ENCODE peak calls at places on chromosomes 1 and 21, in five cellular contexts. A, K, E, C and O are unnamed samples.

GRCh38 chr21:31181089-31181757 is 142.9 kb upstream of the KRTAP19-8 start:
- DNase-seq in A (no peak), C (no peak), E (no peak), K (no peak), O (no peak)

GRCh38 chr21:18940791-18941190 is 537.2 kb upstream of the TMPRSS15 start:
- DNase-seq in E (no peak), A (no peak), K (peak; percentile 48), C (no peak), O (no peak)

GRCh38 chr1:153533689-153534201 is 2.0 kb downstream of the S100A6 start:
- DNase-seq in E (peak; percentile 76), A (no peak), C (peak; percentile 93), K (peak; percentile 97), O (peak; percentile 99)

GRCh38 chr1:246726881-246727280 is 2.7 kb downstream of the SCCPDH start:
- DNase-seq in A (no peak), K (no peak), E (no peak), C (no peak), O (peak; percentile 49)

GRCh38 chr1:8324176-8324810 is 6.4 kb downstream of the SLC45A1 start:
- DNase-seq in K (no peak), E (no peak), C (no peak), A (no peak), O (no peak)

GRCh38 chr1:222459652-222460051 is 88.3 kb downstream of the HHIPL2 start:
- DNase-seq in E (no peak), C (no peak), A (no peak), K (no peak), O (no peak)

GRCh38 chr1:225651376-225651871 is 1.5 kb downstream of the ENAH start:
- DNase-seq in E (no peak), A (no peak), K (peak; percentile 63), C (peak; percentile 51), O (peak; percentile 77)

GRCh38 chr1:19407494-19408096 is 77.7 kb downstream of the CAPZB start:
- DNase-seq in C (no peak), K (no peak), E (no peak), A (no peak), O (no peak)

GRCh38 chr1:203035111-203036000 is 9.1 kb downstream of the PPFIA4 start:
- DNase-seq in K (no peak), E (no peak), C (no peak), A (no peak), O (peak; percentile 63)

GRCh38 chr1:93437976-93438605 is 9.8 kb upstream of the FNBP1L start:
- DNase-seq in C (peak; percentile 65), K (peak; percentile 84), A (peak; percentile 50), E (no peak), O (peak; percentile 91)

GRCh38 chr1:29698626-29699025 is 462.3 kb downstream of the PTPRU start:
- DNase-seq in A (no peak), K (no peak), C (no peak), E (no peak), O (no peak)

GRCh38 chr1:152035406-152036315 is 1.1 kb downstream of the S100A11 start:
- DNase-seq in E (no peak), K (peak; percentile 60), A (no peak), C (no peak), O (peak; percentile 85)

GRCh38 chr1:67482733-67483482 is 52.7 kb upstream of the SERBP1 start:
- DNase-seq in K (no peak), A (no peak), E (no peak), C (no peak), O (no peak)

GRCh38 chr1:89112871-89113613 is 12.9 kb downstream of the GBP2 start:
- DNase-seq in K (no peak), C (no peak), E (no peak), A (no peak), O (no peak)

GRCh38 chr1:182684128-182684828 is at the start of gene RGS8:
- DNase-seq in K (no peak), E (no peak), A (peak; percentile 54), C (no peak), O (no peak)

GRCh38 chr1:233704125-233704881 is 90.4 kb downstream of the KCNK1 start:
- DNase-seq in E (no peak), K (peak; percentile 78), C (no peak), A (no peak), O (no peak)

GRCh38 chr1:57450981-57451380 is 27.1 kb upstream of the DAB1 start:
- DNase-seq in E (no peak), A (no peak), K (no peak), C (no peak), O (no peak)

GRCh38 chr1:93705897-93706500 is 24.4 kb upstream of the BCAR3 start:
- DNase-seq in C (peak; percentile 22), K (peak; percentile 72), A (no peak), E (no peak), O (no peak)

GRCh38 chr1:54268714-54269297 is 68.8 kb downstream of the MRPL37 start:
- DNase-seq in A (no peak), K (no peak), C (no peak), E (no peak), O (peak; percentile 81)

GRCh38 chr1:202888204-202888506 is 794 bp downstream of the RABIF start:
- DNase-seq in E (peak; percentile 4), C (peak; percentile 28), A (no peak), K (no peak), O (peak; percentile 92)

GRCh38 chr1:10973552-10973951 is 38.9 kb upstream of the TARDBP start:
- DNase-seq in A (peak; percentile 49), K (no peak), C (no peak), E (no peak), O (peak; percentile 53)

GRCh38 chr21:40902299-40902698 is 55.3 kb upstream of the DSCAM start:
- DNase-seq in E (no peak), K (no peak), C (no peak), A (no peak), O (no peak)

GRCh38 chr1:8061673-8062386 is 35.7 kb upstream of the ERRFI1 start:
- DNase-seq in E (no peak), A (no peak), K (peak; percentile 73), C (peak; percentile 82), O (peak; percentile 87)

GRCh38 chr1:230992100-230992774 is 13.3 kb downstream of the ARV1 start:
- DNase-seq in E (no peak), K (peak; percentile 66), C (no peak), A (no peak), O (no peak)

GRCh38 chr1:242828199-242828598 is 303.7 kb upstream of the PLD5 start:
- DNase-seq in A (peak; percentile 16), E (no peak), K (peak; percentile 37), C (no peak), O (no peak)

GRCh38 chr21:34510148-34511142 is 1.6 kb downstream of the KCNE1 start:
- DNase-seq in A (peak; percentile 82), E (peak; percentile 18), C (peak; percentile 68), K (peak; percentile 75), O (peak; percentile 92)

GRCh38 chr1:59354754-59355337 is 58.0 kb downstream of the FGGY start:
- DNase-seq in E (no peak), K (no peak), C (no peak), A (no peak), O (no peak)
- H3K27ac ChIP-seq in E (no peak overlapping the region), K (no peak overlapping the region), C (no peak overlapping the region), A (no peak overlapping the region), O (no peak overlapping the region)

DNA sequence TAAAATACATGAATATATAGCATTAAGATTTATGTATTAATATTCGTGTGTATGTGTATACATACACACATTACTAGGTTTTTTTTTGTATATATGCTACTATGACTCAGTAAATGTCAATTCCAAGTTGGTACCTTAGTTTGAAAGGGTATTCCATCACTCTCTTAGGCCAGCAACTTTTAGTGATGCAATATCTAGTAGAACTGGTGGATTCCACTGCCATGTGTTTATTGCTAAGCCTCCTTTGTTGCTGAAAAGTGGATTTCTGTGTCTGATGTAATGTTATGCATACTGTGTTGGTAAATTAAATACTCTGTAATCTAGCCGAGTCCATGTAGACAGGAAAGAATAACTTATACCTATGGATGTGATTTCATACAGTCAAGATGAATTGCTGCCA is 16.9 kb upstream of the COL11A1 start:
- DNase-seq in E (no peak), K (no peak), C (no peak), A (no peak), O (no peak)
- H2AFZ ChIP-seq in E (no peak overlapping the region), K (no peak overlapping the region), C (no peak overlapping the region), A (no peak overlapping the region), O (no peak overlapping the region)

DNA sequence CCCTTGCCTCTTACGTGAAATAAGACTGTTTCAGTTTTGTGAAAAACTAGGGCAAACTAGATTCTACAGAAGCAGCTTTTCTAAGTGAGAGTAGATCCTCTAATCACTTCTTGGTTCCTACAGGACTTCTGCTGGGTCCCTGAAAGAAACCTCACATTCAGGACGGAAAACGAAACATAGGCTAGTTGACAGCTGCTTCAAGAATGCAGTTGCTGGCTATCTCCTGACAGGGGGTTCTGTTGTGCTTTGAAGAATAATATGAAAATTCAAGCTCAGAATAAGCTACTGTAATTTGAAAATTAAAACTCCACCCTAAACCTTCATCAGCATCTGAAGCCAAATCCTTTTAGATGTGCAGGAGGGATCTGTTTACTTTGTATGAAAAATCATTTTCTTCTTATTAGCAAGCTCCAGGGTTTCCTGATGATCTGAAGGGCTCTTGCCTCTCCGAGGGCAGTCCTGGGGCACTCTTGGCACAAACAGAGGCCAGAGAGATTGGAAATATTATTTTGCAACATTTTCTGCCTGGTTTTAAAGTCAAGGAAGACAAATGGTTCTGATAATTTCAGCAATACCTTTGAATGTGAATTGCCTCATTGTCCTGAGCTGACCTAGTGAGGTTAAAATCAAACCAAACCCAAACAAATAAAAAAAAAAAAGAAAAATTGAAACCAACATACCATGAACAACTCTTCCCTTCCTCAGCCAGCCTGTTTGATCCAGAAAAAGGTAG is 55.1 kb downstream of the NTMT2 start:
- DNase-seq in C (peak; percentile 7), E (no peak), A (no peak), K (no peak), O (peak; percentile 26)
- H3K4me2 ChIP-seq in C (peak overlapping the region; percentile 72), E (no peak overlapping the region), A (no peak overlapping the region), K (no peak overlapping the region), O (peak overlapping the region; percentile 70)

GRCh38 chr1:211631168-211631567 is 44.3 kb downstream of the NEK2 start:
- DNase-seq in E (no peak), C (no peak), A (no peak), K (no peak), O (peak; percentile 19)

GRCh38 chr1:211632117-211632807 is 43.2 kb downstream of the NEK2 start:
- DNase-seq in C (no peak), E (no peak), K (no peak), A (no peak), O (peak; percentile 63)

GRCh38 chr1:211634461-211634860 is 41.0 kb downstream of the NEK2 start:
- DNase-seq in C (no peak), E (no peak), A (no peak), K (no peak), O (no peak)

GRCh38 chr1:211633523-211633843 is 41.9 kb downstream of the NEK2 start:
- DNase-seq in K (no peak), C (no peak), A (peak; percentile 31), E (no peak), O (peak; percentile 1)

DNA sequence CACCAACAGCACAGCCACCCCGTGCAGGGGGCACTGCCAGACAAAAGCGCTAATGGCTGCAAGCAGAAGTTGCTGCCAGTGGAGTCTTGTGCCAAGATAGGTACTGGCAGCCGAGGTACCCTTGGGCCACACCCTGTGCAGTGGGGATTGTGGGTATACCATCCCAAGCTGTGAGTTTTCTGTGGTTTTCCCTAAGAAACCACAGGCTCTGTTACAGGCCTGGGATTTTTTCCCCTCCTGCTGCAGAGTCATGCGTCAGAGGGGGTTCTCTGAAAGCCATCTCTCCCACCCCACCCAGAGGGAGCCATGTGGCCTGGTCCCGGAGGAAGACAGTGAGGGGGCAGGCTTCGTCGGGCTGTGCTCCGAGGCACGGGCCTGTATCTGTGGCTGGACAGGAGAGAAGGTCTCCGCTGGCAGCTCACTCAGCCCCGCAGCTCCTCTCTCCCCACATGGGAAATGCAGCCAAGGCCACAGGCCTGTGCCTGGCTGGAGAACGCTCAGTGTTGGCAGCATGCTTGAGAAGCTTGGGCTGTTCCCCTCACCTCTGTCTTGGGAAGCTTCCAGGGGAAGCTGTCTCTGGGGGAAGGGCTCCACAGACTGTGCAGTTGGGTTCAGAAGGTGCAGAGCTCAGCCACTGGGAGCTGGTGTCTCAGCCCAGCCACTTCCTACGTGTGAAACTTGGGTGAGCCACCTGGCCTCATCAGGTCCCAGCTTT is 42.5 kb downstream of the NEK2 start:
- DNase-seq in E (no peak), C (peak; percentile 89), K (peak; percentile 35), A (no peak), O (peak; percentile 94)
- H3K27ac ChIP-seq in E (no peak overlapping the region), C (peak overlapping the region; percentile 59), K (peak overlapping the region; percentile 31), A (no peak overlapping the region), O (peak overlapping the region; percentile 94)